ENCODE peak calls at places on chromosomes 3 and 15, in nine cellular contexts. N is psoas muscle; P is sigmoid colon; E is suprapubic skin; G is pancreas; A is body of pancreas; U is uterus; L is osteoblast; M is CD8-positive, alpha-beta T cell. J is an unnamed sample.

GRCh38 chr3:173823911-173824460 is 426.4 kb downstream of the NLGN1 start:
- DNase-seq in N (no peak), A (no peak), E (no peak), M (no peak), P (no peak), U (no peak), G (no peak), L (no peak), J (no peak)

GRCh38 chr3:156750191-156750873 is 75.8 kb upstream of the LEKR1 start:
- DNase-seq in L (peak; percentile 81), E (no peak), U (no peak), G (no peak), M (no peak), P (no peak), N (no peak), A (no peak), J (no peak)

GRCh38 chr3:186691676-186692075 is 25.5 kb upstream of the KNG1 start:
- DNase-seq in E (no peak), L (no peak), G (no peak), P (no peak), U (no peak), N (no peak), M (no peak), A (no peak), J (no peak)

GRCh38 chr3:145678401-145678800 is 482.6 kb downstream of the PLOD2 start:
- DNase-seq in A (no peak), M (no peak), E (no peak), L (no peak), N (no peak), U (no peak), G (no peak), P (no peak), J (no peak)

GRCh38 chr3:5013021-5013906 is 34.0 kb downstream of the BHLHE40 start:
- DNase-seq in A (peak; percentile 30), E (no peak), U (no peak), P (peak; percentile 52), M (no peak), N (no peak), L (peak; percentile 88), G (no peak), J (no peak)

GRCh38 chr15:48177875-48178611 is at the start of gene MYEF2:
- DNase-seq in A (peak; percentile 80), E (peak; percentile 65), G (peak; percentile 91), N (peak; percentile 55), P (peak; percentile 83), L (peak; percentile 91), M (peak; percentile 49), U (peak; percentile 32), J (peak; percentile 82)

GRCh38 chr3:131031660-131032059 is 5.0 kb downstream of the NEK11 start:
- DNase-seq in L (no peak), A (no peak), G (no peak), P (no peak), M (no peak), E (no peak), N (no peak), U (no peak), J (no peak)

GRCh38 chr3:178802993-178803693 is 266.9 kb downstream of the KCNMB2 start:
- DNase-seq in G (no peak), N (no peak), L (no peak), M (no peak), P (no peak), E (no peak), A (no peak), U (no peak), J (no peak)

GRCh38 chr3:140602781-140603180 is 75.1 kb upstream of the TRIM42 start:
- DNase-seq in P (no peak), L (no peak), A (no peak), E (no peak), N (no peak), M (no peak), G (no peak), U (no peak), J (no peak)

GRCh38 chr15:49620174-49620573 is 444 bp downstream of the FAM227B start:
- DNase-seq in U (no peak), G (no peak), P (no peak), E (no peak), N (no peak), A (peak; percentile 28), L (no peak), M (no peak), J (no peak)

GRCh38 chr3:46298871-46299607 is 54.9 kb upstream of the CCR2 start:
- DNase-seq in G (no peak), N (no peak), E (no peak), L (no peak), M (no peak), A (no peak), U (no peak), P (no peak), J (no peak)

GRCh38 chr3:106611841-106612240 is 743.0 kb upstream of the CBLB start:
- DNase-seq in U (no peak), N (no peak), A (no peak), M (no peak), G (no peak), E (no peak), L (no peak), P (no peak), J (no peak)

GRCh38 chr3:10198761-10199688 is 34.3 kb downstream of the IRAK2 start:
- DNase-seq in L (peak; percentile 88), G (no peak), N (no peak), A (peak; percentile 34), P (no peak), U (no peak), E (no peak), M (peak; percentile 47), J (no peak)

GRCh38 chr15:92451225-92451825 is 57.6 kb downstream of the ST8SIA2 start:
- DNase-seq in M (no peak), G (no peak), E (no peak), P (no peak), U (no peak), A (no peak), N (no peak), L (peak; percentile 76), J (no peak)

GRCh38 chr3:70550723-70551319 is 238.4 kb upstream of the MDFIC2 start:
- DNase-seq in G (peak; percentile 83), E (peak; percentile 77), L (no peak), A (peak; percentile 74), M (peak; percentile 64), P (peak; percentile 71), U (peak; percentile 48), N (peak; percentile 65), J (no peak)

GRCh38 chr3:62134061-62134496 is 239.3 kb downstream of the FEZF2 start:
- DNase-seq in P (no peak), U (no peak), E (no peak), G (no peak), N (peak; percentile 60), M (no peak), L (no peak), A (peak; percentile 4), J (no peak)

GRCh38 chr3:194806991-194807685 is 121.5 kb downstream of the FAM43A start:
- DNase-seq in P (no peak), N (no peak), E (no peak), G (no peak), L (no peak), A (no peak), U (no peak), M (no peak), J (no peak)

GRCh38 chr3:54967586-54968244 is 39.9 kb upstream of the LRTM1 start:
- DNase-seq in M (no peak), N (no peak), L (no peak), G (no peak), A (no peak), U (no peak), P (no peak), E (no peak), J (no peak)

GRCh38 chr3:56784452-56785001 is 17.2 kb downstream of the ARHGEF3 start:
- DNase-seq in G (no peak), U (no peak), M (no peak), N (no peak), L (no peak), E (no peak), P (no peak), A (no peak), J (no peak)
- H3K27ac ChIP-seq in G (peak overlapping the region; percentile 13), U (peak overlapping the region; percentile 67), M (peak overlapping the region; percentile 51), N (no peak overlapping the region), L (peak overlapping the region; percentile 60), E (peak overlapping the region; percentile 75), P (peak overlapping the region; percentile 63), A (peak overlapping the region; percentile 85), J (peak overlapping the region; percentile 26)

GRCh38 chr15:80160570-80161156 is 7.9 kb downstream of the FAH start:
- DNase-seq in U (no peak), G (no peak), A (peak; percentile 72), N (peak; percentile 53), L (peak; percentile 89), P (peak; percentile 78), M (no peak), E (no peak), J (peak; percentile 19)
- H3K27ac ChIP-seq in U (no peak overlapping the region), G (no peak overlapping the region), A (peak overlapping the region; percentile 37), N (no peak overlapping the region), L (peak overlapping the region; percentile 55), P (no peak overlapping the region), M (no peak overlapping the region), E (no peak overlapping the region), J (peak overlapping the region; percentile 35)

GRCh38 chr3:195876297-195877031 is 31.9 kb downstream of the TNK2 start:
- DNase-seq in N (peak; percentile 81), G (no peak), P (no peak), L (no peak), E (no peak), A (no peak), M (no peak), U (no peak), J (no peak)
- H3K27ac ChIP-seq in N (peak overlapping the region; percentile 72), G (no peak overlapping the region), P (no peak overlapping the region), L (no peak overlapping the region), E (no peak overlapping the region), A (no peak overlapping the region), M (no peak overlapping the region), U (no peak overlapping the region), J (no peak overlapping the region)

GRCh38 chr3:72299823-72300222 is 514.9 kb upstream of the PROK2 start:
- DNase-seq in G (no peak), U (no peak), A (no peak), L (no peak), P (no peak), N (no peak), E (no peak), M (no peak), J (no peak)

GRCh38 chr3:72303926-72304325 is 519.0 kb upstream of the PROK2 start:
- DNase-seq in L (no peak), E (no peak), N (no peak), M (no peak), U (no peak), G (no peak), A (no peak), P (no peak), J (no peak)

GRCh38 chr3:72300621-72301020 is 515.7 kb upstream of the PROK2 start:
- DNase-seq in M (no peak), G (no peak), L (no peak), P (no peak), N (no peak), E (no peak), A (no peak), U (no peak), J (no peak)

GRCh38 chr3:72299321-72299802 is 514.4 kb upstream of the PROK2 start:
- DNase-seq in E (no peak), N (peak; percentile 27), P (no peak), U (no peak), L (peak; percentile 90), M (no peak), A (peak; percentile 17), G (no peak), J (no peak)

DNA sequence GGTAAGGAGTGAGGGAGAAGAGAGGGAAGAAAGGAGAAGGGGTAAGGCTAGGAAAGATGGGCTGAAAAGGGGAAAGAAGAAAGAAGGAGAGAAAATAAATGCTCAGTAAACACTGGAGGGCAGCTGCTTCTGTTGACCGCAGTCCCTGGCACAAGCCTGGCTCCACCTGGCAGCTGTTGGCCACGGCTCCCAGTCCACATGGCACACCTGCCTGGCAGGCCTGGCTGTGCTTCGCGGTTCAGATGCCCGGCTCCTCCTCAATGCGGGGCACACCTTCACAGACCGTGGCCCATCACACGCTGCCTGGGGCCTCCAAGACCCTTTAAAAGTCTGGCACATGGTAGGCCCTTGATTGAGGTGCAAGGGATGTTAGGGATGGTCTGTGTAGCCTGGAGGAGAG is 516.8 kb upstream of the PROK2 start:
- DNase-seq in M (no peak), G (peak; percentile 76), N (no peak), E (no peak), P (no peak), L (no peak), U (no peak), A (peak; percentile 41), J (no peak)
- H3K27ac ChIP-seq in M (no peak overlapping the region), G (no peak overlapping the region), N (no peak overlapping the region), E (no peak overlapping the region), P (no peak overlapping the region), L (no peak overlapping the region), U (no peak overlapping the region), A (no peak overlapping the region), J (no peak overlapping the region)

J was measured in substantia nigra.